ENCODE peak calls at places on chromosomes 3 and 15, in five cellular contexts. Q is AG08396, F is B cell, D is Kasumi-1, I is substantia nigra. B is an unnamed sample.

GRCh38 chr15:41955100-41955499 is 17.3 kb downstream of the EHD4 start:
- DNase-seq in F (no peak), Q (no peak), I (no peak), D (no peak), B (no peak)

GRCh38 chr3:76134166-76134565 is 348.8 kb upstream of the ZNF717 start:
- DNase-seq in I (no peak), D (no peak), F (no peak), Q (no peak), B (peak; percentile 7)

GRCh38 chr3:55157736-55158135 is 229.9 kb upstream of the LRTM1 start:
- DNase-seq in F (no peak), D (no peak), I (no peak), Q (no peak), B (peak; percentile 47)

GRCh38 chr3:196890309-196890708 is 22.6 kb downstream of the SENP5 start:
- DNase-seq in Q (no peak), I (no peak), D (no peak), F (no peak), B (no peak)

GRCh38 chr3:186492594-186492993 is 51.6 kb downstream of the CRYGS start:
- DNase-seq in Q (no peak), F (no peak), D (no peak), I (no peak), B (no peak)

GRCh38 chr15:93317772-93318171 is 228.8 kb upstream of the RGMA start:
- DNase-seq in F (no peak), Q (no peak), D (no peak), I (no peak), B (no peak)

GRCh38 chr15:40115670-40116093 is 7.0 kb upstream of the BMF start:
- DNase-seq in I (no peak), D (peak; percentile 25), F (peak; percentile 86), Q (no peak), B (no peak)

GRCh38 chr3:141849056-141849814 is 27.2 kb upstream of the ATP1B3 start:
- DNase-seq in Q (no peak), I (no peak), F (no peak), D (no peak), B (no peak)

GRCh38 chr15:48112242-48112641 is 8.5 kb upstream of the SLC24A5 start:
- DNase-seq in Q (no peak), D (no peak), I (no peak), F (no peak), B (no peak)

B was measured in AG08395.